ENCODE peak calls at places on chromosome 11, in five cellular contexts. One of them, this sample, is unnamed.

GRCh38 chr11:17987826-17988225 is 25.0 kb downstream of the SERGEF start:
- DNase-seq in sigmoid colon: no peak
- DNase-seq in spleen: no peak
- DNase-seq in HCT116: no peak
- DNase-seq in HepG2: no peak
- DNase-seq in this sample: no peak

GRCh38 chr11:7413961-7414728 is 71.2 kb upstream of the OLFML1 start:
- DNase-seq in HepG2: peak
- DNase-seq in spleen: no peak
- DNase-seq in HCT116: no peak
- DNase-seq in sigmoid colon: no peak
- DNase-seq in this sample: no peak

GRCh38 chr11:34960277-34960676 is 43.9 kb downstream of the PDHX start:
- DNase-seq in HepG2: no peak
- DNase-seq in HCT116: no peak
- DNase-seq in sigmoid colon: no peak
- DNase-seq in spleen: no peak
- DNase-seq in this sample: no peak

GRCh38 chr11:64113462-64113780 is 52.5 kb downstream of the MACROD1 start:
- DNase-seq in HepG2: no peak
- DNase-seq in spleen: no peak
- DNase-seq in HCT116: no peak
- DNase-seq in sigmoid colon: no peak
- DNase-seq in this sample: no peak

GRCh38 chr11:88303037-88303436 is 34.5 kb downstream of the CTSC start:
- DNase-seq in sigmoid colon: no peak
- DNase-seq in spleen: no peak
- DNase-seq in HepG2: no peak
- DNase-seq in HCT116: no peak
- DNase-seq in this sample: no peak

GRCh38 chr11:14350215-14350614 is 8.8 kb downstream of the RRAS2 start:
- DNase-seq in HepG2: no peak
- DNase-seq in HCT116: no peak
- DNase-seq in sigmoid colon: no peak
- DNase-seq in spleen: no peak
- DNase-seq in this sample: no peak

GRCh38 chr11:133064152-133064877 is 468.0 kb downstream of the OPCML start:
- DNase-seq in sigmoid colon: peak
- DNase-seq in HCT116: no peak
- DNase-seq in HepG2: peak
- DNase-seq in spleen: peak
- DNase-seq in this sample: peak

GRCh38 chr11:104462346-104462745 is 298.4 kb upstream of the PDGFD start:
- DNase-seq in HCT116: no peak
- DNase-seq in spleen: no peak
- DNase-seq in HepG2: no peak
- DNase-seq in sigmoid colon: no peak
- DNase-seq in this sample: no peak

GRCh38 chr11:118913411-118914125 is 12.2 kb downstream of the BCL9L start:
- DNase-seq in HCT116: no peak
- DNase-seq in HepG2: no peak
- DNase-seq in spleen: peak
- DNase-seq in sigmoid colon: no peak
- DNase-seq in this sample: peak

GRCh38 chr11:130528301-130528651 is 79.8 kb downstream of the ADAMTS15 start:
- DNase-seq in HepG2: no peak
- DNase-seq in spleen: no peak
- DNase-seq in sigmoid colon: no peak
- DNase-seq in HCT116: no peak
- DNase-seq in this sample: no peak

GRCh38 chr11:111176603-111177002 is 68.9 kb upstream of the POU2AF2 start:
- DNase-seq in spleen: no peak
- DNase-seq in HCT116: no peak
- DNase-seq in HepG2: no peak
- DNase-seq in sigmoid colon: no peak
- DNase-seq in this sample: no peak

GRCh38 chr11:120509346-120510053 is 2.0 kb upstream of the GRIK4 start:
- DNase-seq in HepG2: no peak
- DNase-seq in spleen: peak
- DNase-seq in sigmoid colon: no peak
- DNase-seq in HCT116: no peak
- DNase-seq in this sample: no peak

GRCh38 chr11:108635106-108635505 is 29.8 kb upstream of the DDX10 start:
- DNase-seq in spleen: no peak
- DNase-seq in sigmoid colon: no peak
- DNase-seq in HCT116: no peak
- DNase-seq in HepG2: no peak
- DNase-seq in this sample: no peak

GRCh38 chr11:71086687-71087258 is 165.6 kb downstream of the SHANK2 start:
- DNase-seq in HepG2: peak
- DNase-seq in HCT116: no peak
- DNase-seq in spleen: no peak
- DNase-seq in sigmoid colon: no peak
- DNase-seq in this sample: no peak

GRCh38 chr11:117220568-117220967 is 11.3 kb downstream of the PCSK7 start:
- DNase-seq in spleen: no peak
- DNase-seq in HepG2: no peak
- DNase-seq in HCT116: no peak
- DNase-seq in sigmoid colon: peak
- DNase-seq in this sample: no peak

GRCh38 chr11:82969811-82970210 is 68.3 kb downstream of the DDIAS start:
- DNase-seq in spleen: no peak
- DNase-seq in HepG2: no peak
- DNase-seq in sigmoid colon: no peak
- DNase-seq in HCT116: no peak
- DNase-seq in this sample: no peak

GRCh38 chr11:70060611-70061293 is 17.4 kb upstream of the ANO1 start:
- DNase-seq in sigmoid colon: no peak
- DNase-seq in HCT116: no peak
- DNase-seq in HepG2: no peak
- DNase-seq in spleen: no peak
- DNase-seq in this sample: no peak

GRCh38 chr11:27158763-27159679 is 118.4 kb downstream of the BBOX1 start:
- DNase-seq in HepG2: peak
- DNase-seq in HCT116: peak
- DNase-seq in spleen: no peak
- DNase-seq in sigmoid colon: peak
- DNase-seq in this sample: peak

GRCh38 chr11:77560605-77561004 is 29.1 kb upstream of the AQP11 start:
- DNase-seq in HCT116: peak
- DNase-seq in sigmoid colon: no peak
- DNase-seq in HepG2: peak
- DNase-seq in spleen: no peak
- DNase-seq in this sample: no peak

GRCh38 chr11:28835790-28836189 is 727.6 kb downstream of the METTL15 start:
- DNase-seq in HepG2: no peak
- DNase-seq in spleen: no peak
- DNase-seq in HCT116: no peak
- DNase-seq in sigmoid colon: no peak
- DNase-seq in this sample: no peak

GRCh38 chr11:134581966-134582787 is 170.1 kb upstream of the B3GAT1 start:
- DNase-seq in HepG2: no peak
- DNase-seq in HCT116: no peak
- DNase-seq in spleen: no peak
- DNase-seq in sigmoid colon: peak
- DNase-seq in this sample: no peak

GRCh38 chr11:13210424-13210823 is 67.2 kb upstream of the BMAL1 start:
- DNase-seq in spleen: no peak
- DNase-seq in sigmoid colon: peak
- DNase-seq in HCT116: peak
- DNase-seq in HepG2: peak
- DNase-seq in this sample: no peak

GRCh38 chr11:93524173-93524536 is 19.0 kb downstream of the SMCO4 start:
- DNase-seq in HCT116: no peak
- DNase-seq in sigmoid colon: no peak
- DNase-seq in HepG2: no peak
- DNase-seq in spleen: no peak
- DNase-seq in this sample: no peak

GRCh38 chr11:7422544-7423331 is 62.6 kb upstream of the OLFML1 start:
- DNase-seq in HCT116: no peak
- DNase-seq in sigmoid colon: no peak
- DNase-seq in spleen: no peak
- DNase-seq in HepG2: no peak
- DNase-seq in this sample: no peak

GRCh38 chr11:14148653-14149273 is 186.2 kb downstream of the SPON1 start:
- DNase-seq in HepG2: peak
- DNase-seq in sigmoid colon: no peak
- DNase-seq in HCT116: peak
- DNase-seq in spleen: no peak
- DNase-seq in this sample: no peak

GRCh38 chr11:11961399-11962028 is 46.9 kb downstream of the DKK3 start:
- DNase-seq in sigmoid colon: no peak
- DNase-seq in HepG2: no peak
- DNase-seq in HCT116: no peak
- DNase-seq in spleen: peak
- DNase-seq in this sample: no peak

DNA sequence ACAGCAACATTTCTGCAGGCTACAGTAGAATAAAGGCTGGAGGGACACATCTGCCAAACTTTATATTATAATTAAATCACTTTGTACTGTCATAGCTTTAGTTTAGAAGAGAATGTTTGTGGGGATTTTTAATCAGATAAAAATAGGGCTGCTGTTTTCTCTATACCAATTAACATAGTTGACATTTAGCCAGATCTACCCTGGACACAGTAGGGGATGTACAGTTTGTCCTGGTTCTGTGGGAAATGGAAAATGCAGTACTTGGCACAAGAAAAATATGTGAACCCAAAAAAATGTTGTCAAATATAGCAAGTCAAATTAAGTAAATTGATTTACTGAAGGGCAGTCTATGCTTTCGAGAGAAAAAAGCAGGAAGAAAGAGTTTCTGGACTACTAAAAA is 20.8 kb upstream of the PICALM start:
- DNase-seq in HepG2: no peak
- DNase-seq in spleen: no peak
- DNase-seq in HCT116: no peak
- DNase-seq in sigmoid colon: no peak
- DNase-seq in this sample: no peak
- TF ChIP-seq POLR2AphosphoS5 in HepG2: no peak
- TF ChIP-seq POLR2AphosphoS5 in spleen: no peak
- TF ChIP-seq POLR2AphosphoS5 in HCT116: no peak
- TF ChIP-seq POLR2AphosphoS5 in sigmoid colon: no peak
- TF ChIP-seq POLR2AphosphoS5 in this sample: no peak

GRCh38 chr11:73597340-73597955 is 464 bp downstream of the FAM168A start:
- DNase-seq in sigmoid colon: no peak
- DNase-seq in HCT116: no peak
- DNase-seq in HepG2: no peak
- DNase-seq in spleen: no peak
- DNase-seq in this sample: no peak

GRCh38 chr11:73592640-73593039 is 5.3 kb downstream of the FAM168A start:
- DNase-seq in sigmoid colon: no peak
- DNase-seq in HepG2: no peak
- DNase-seq in HCT116: no peak
- DNase-seq in spleen: no peak
- DNase-seq in this sample: no peak

GRCh38 chr11:73598719-73599379 is 937 bp upstream of the FAM168A start:
- DNase-seq in spleen: no peak
- DNase-seq in sigmoid colon: no peak
- DNase-seq in HepG2: no peak
- DNase-seq in HCT116: no peak
- DNase-seq in this sample: no peak

GRCh38 chr11:73596547-73596946 is 1.4 kb downstream of the FAM168A start:
- DNase-seq in HCT116: no peak
- DNase-seq in HepG2: no peak
- DNase-seq in spleen: no peak
- DNase-seq in sigmoid colon: no peak
- DNase-seq in this sample: no peak

GRCh38 chr11:73597956-73598718 is at the start of gene FAM168A:
- DNase-seq in HepG2: peak
- DNase-seq in spleen: peak
- DNase-seq in sigmoid colon: peak
- DNase-seq in HCT116: peak
- DNase-seq in this sample: peak
- TF ChIP-seq CTCF in HepG2: peak
- TF ChIP-seq CTCF in spleen: peak
- TF ChIP-seq CTCF in sigmoid colon: peak
- TF ChIP-seq CTCF in HCT116: no peak
- TF ChIP-seq CTCF in this sample: peak

GRCh38 chr11:67420646-67421420 is 5.4 kb downstream of the CARNS1 start:
- DNase-seq in spleen: peak
- DNase-seq in HCT116: peak
- DNase-seq in HepG2: peak
- DNase-seq in sigmoid colon: peak
- DNase-seq in this sample: peak
- TF ChIP-seq POLR2A in spleen: peak
- TF ChIP-seq POLR2A in HCT116: no peak
- TF ChIP-seq POLR2A in HepG2: no peak
- TF ChIP-seq POLR2A in sigmoid colon: no peak
- TF ChIP-seq POLR2A in this sample: peak

GRCh38 chr11:62444835-62445234 is 26.0 kb downstream of the SCGB1A1 start:
- DNase-seq in HepG2: no peak
- DNase-seq in HCT116: no peak
- DNase-seq in spleen: no peak
- DNase-seq in sigmoid colon: peak
- DNase-seq in this sample: no peak

GRCh38 chr11:62443390-62444201 is 24.8 kb downstream of the SCGB1A1 start:
- DNase-seq in sigmoid colon: peak
- DNase-seq in HCT116: no peak
- DNase-seq in HepG2: no peak
- DNase-seq in spleen: no peak
- DNase-seq in this sample: peak

GRCh38 chr11:62444271-62444833 is 25.5 kb downstream of the SCGB1A1 start:
- DNase-seq in HCT116: no peak
- DNase-seq in HepG2: no peak
- DNase-seq in spleen: peak
- DNase-seq in sigmoid colon: peak
- DNase-seq in this sample: peak

GRCh38 chr11:62446091-62446490 is 27.3 kb downstream of the SCGB1A1 start:
- DNase-seq in sigmoid colon: peak
- DNase-seq in spleen: no peak
- DNase-seq in HepG2: no peak
- DNase-seq in HCT116: no peak
- DNase-seq in this sample: no peak

DNA sequence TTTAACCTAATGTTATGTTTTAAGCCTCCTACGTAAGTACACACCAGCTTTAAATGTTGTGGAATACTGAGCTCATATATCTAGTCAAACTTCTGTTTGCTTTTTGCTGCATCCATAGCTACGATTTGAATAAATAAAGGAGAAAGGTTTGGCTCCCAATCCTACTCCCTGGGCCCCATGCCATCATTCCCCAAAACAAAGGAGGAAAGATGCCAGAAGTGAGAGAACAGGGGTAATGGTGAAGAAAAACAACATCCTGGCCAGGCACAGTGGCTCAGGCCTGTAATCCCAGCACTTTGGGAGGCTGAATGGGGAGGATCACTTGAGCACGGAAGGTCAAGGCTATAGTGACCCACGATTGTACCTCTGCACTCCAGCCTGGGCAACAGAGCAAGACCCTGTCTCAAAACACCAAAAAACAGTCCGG is 26.5 kb downstream of the SCGB1A1 start:
- DNase-seq in sigmoid colon: peak
- DNase-seq in HepG2: no peak
- DNase-seq in HCT116: no peak
- DNase-seq in spleen: no peak
- DNase-seq in this sample: no peak
- TF ChIP-seq POLR2AphosphoS5 in sigmoid colon: peak
- TF ChIP-seq POLR2AphosphoS5 in HepG2: no peak
- TF ChIP-seq POLR2AphosphoS5 in HCT116: no peak
- TF ChIP-seq POLR2AphosphoS5 in spleen: no peak
- TF ChIP-seq POLR2AphosphoS5 in this sample: no peak

This sample was measured in upper lobe of left lung.